ENCODE peak calls at places on chromosomes 3 and 15, in five cellular contexts. D, S, Y, T and X are unnamed samples.

GRCh38 chr15:25795712-25796111 is 67.4 kb downstream of the ATP10A start:
- DNase-seq in T (no peak), D (no peak), Y (no peak), S (no peak), X (no peak)

GRCh38 chr3:11954312-11954934 is 49.8 kb upstream of the SYN2 start:
- DNase-seq in D (no peak), T (no peak), Y (no peak), S (no peak), X (no peak)

GRCh38 chr3:10977864-10978510 is 14.6 kb upstream of the SLC6A1 start:
- DNase-seq in T (no peak), Y (peak), D (no peak), S (no peak), X (no peak)

GRCh38 chr3:42179110-42179725 is 86.8 kb downstream of the CCK start:
- DNase-seq in Y (peak), T (no peak), S (peak), D (peak), X (peak)

GRCh38 chr3:119331661-119332060 is 37.5 kb downstream of the ARHGAP31 start:
- DNase-seq in D (no peak), T (no peak), Y (no peak), S (no peak), X (no peak)

GRCh38 chr15:31214864-31215489 is 111.7 kb upstream of the KLF13 start:
- DNase-seq in T (peak), D (no peak), Y (no peak), S (no peak), X (no peak)

GRCh38 chr15:76339302-76340197 is 3.0 kb downstream of the ISL2 start:
- DNase-seq in S (no peak), Y (peak), D (no peak), T (no peak), X (peak)

GRCh38 chr3:44995142-44995770 is 19.2 kb downstream of the EXOSC7 start:
- DNase-seq in Y (no peak), D (no peak), T (no peak), S (no peak), X (no peak)

GRCh38 chr3:110743202-110743601 is 328.4 kb upstream of the NECTIN3 start:
- DNase-seq in Y (no peak), T (no peak), S (no peak), D (no peak), X (no peak)

GRCh38 chr15:25684521-25685215 is 178.5 kb downstream of the ATP10A start:
- DNase-seq in S (peak), T (peak), Y (no peak), D (no peak), X (peak)

GRCh38 chr15:90315276-90315982 is 36.7 kb upstream of the ZNF774 start:
- DNase-seq in D (no peak), T (peak), Y (peak), S (peak), X (no peak)

GRCh38 chr3:125431912-125432587 is 56.9 kb upstream of the ZNF148 start:
- DNase-seq in S (no peak), Y (no peak), D (no peak), T (no peak), X (no peak)

GRCh38 chr3:156598413-156598812 is 43.5 kb upstream of the SSR3 start:
- DNase-seq in D (no peak), Y (no peak), T (no peak), S (no peak), X (no peak)

GRCh38 chr3:49462222-49462621 is 7.8 kb upstream of the DAG1 start:
- DNase-seq in T (no peak), S (no peak), D (no peak), Y (no peak), X (no peak)

GRCh38 chr3:94305835-94306685 is 243.2 kb downstream of the NSUN3 start:
- DNase-seq in T (no peak), Y (peak), D (no peak), S (no peak), X (no peak)